ENCODE peak calls at places on chromosomes 12 and 14, in ten cellular contexts. V is HCT116; D is iPS DF 6.9; E is CD8-positive, alpha-beta T cell; F is testis; M is GM06990; O is Panc1; R is sigmoid colon; S is stomach; B is H7. Q is an unnamed sample.
A peak's percentile ranks its signal among the peaks of the same experiment; 100 is the strongest.

GRCh38 chr12:50221228-50222008 is 54.2 kb upstream of the CERS5 start:
- DNase-seq in O (no peak), D (no peak), S (no peak), R (no peak), V (no peak), B (peak; percentile 46), F (no peak), E (no peak), M (peak; percentile 35), Q (peak; percentile 69)

GRCh38 chr12:22286569-22286968 is 47.9 kb downstream of the ST8SIA1 start:
- DNase-seq in F (no peak), M (no peak), V (no peak), S (no peak), D (no peak), O (no peak), B (no peak), E (no peak), R (no peak), Q (no peak)

GRCh38 chr14:76348898-76349297 is 27.0 kb upstream of the ESRRB start:
- DNase-seq in M (no peak), E (no peak), D (no peak), O (no peak), B (peak; percentile 35), F (no peak), R (no peak), V (peak; percentile 74), S (no peak), Q (peak; percentile 74)

GRCh38 chr12:3446235-3446634 is 44.8 kb upstream of the PRMT8 start:
- DNase-seq in M (no peak), D (no peak), R (no peak), V (no peak), E (no peak), O (no peak), S (no peak), B (no peak), F (no peak), Q (no peak)

GRCh38 chr14:85856430-85856829 is 326.5 kb downstream of the FLRT2 start:
- DNase-seq in B (no peak), S (no peak), V (no peak), E (no peak), O (no peak), M (no peak), D (no peak), F (no peak), R (no peak), Q (no peak)

GRCh38 chr12:112013601-112014402 is 576 bp downstream of the ERP29 start:
- DNase-seq in S (peak; percentile 73), E (peak; percentile 72), F (peak; percentile 84), R (peak; percentile 78), V (peak; percentile 74), B (peak; percentile 70), O (no peak), D (no peak), M (peak; percentile 66), Q (peak; percentile 52)

GRCh38 chr12:11681211-11681610 is 31.7 kb downstream of the ETV6 start:
- DNase-seq in R (no peak), E (no peak), V (no peak), D (no peak), F (no peak), S (no peak), O (no peak), B (no peak), M (no peak), Q (no peak)

GRCh38 chr12:5438671-5439200 is 6.8 kb downstream of the NTF3 start:
- DNase-seq in E (no peak), F (no peak), D (no peak), V (no peak), B (no peak), R (no peak), O (no peak), M (no peak), S (no peak), Q (peak; percentile 35)

GRCh38 chr14:71113376-71113775 is 206.1 kb downstream of the PCNX1 start:
- DNase-seq in M (no peak), D (no peak), B (no peak), S (no peak), R (no peak), E (no peak), O (no peak), F (no peak), V (no peak), Q (no peak)

GRCh38 chr12:19154696-19155095 is 25.2 kb downstream of the PLEKHA5 start:
- DNase-seq in M (no peak), B (no peak), D (no peak), S (no peak), V (no peak), O (no peak), R (no peak), E (no peak), F (no peak), Q (no peak)

GRCh38 chr12:89067436-89067835 is 284.9 kb downstream of the DUSP6 start:
- DNase-seq in V (peak; percentile 15), F (no peak), E (no peak), R (no peak), B (no peak), O (no peak), D (no peak), S (no peak), M (no peak), Q (peak; percentile 1)

GRCh38 chr12:109615556-109616229 is 42.1 kb downstream of the MVK start:
- DNase-seq in F (no peak), M (no peak), S (no peak), R (no peak), D (no peak), O (no peak), B (no peak), V (no peak), E (no peak), Q (no peak)

GRCh38 chr14:68942281-68943035 is 36.6 kb downstream of the ACTN1 start:
- DNase-seq in F (no peak), D (no peak), B (no peak), R (no peak), M (no peak), O (no peak), E (no peak), V (no peak), S (no peak), Q (no peak)
- H3K36me3 ChIP-seq in F (no peaks in the 10 kb centered on the region), D (no peaks in the 10 kb centered on the region), B (no peaks in the 10 kb centered on the region), R (no peaks in the 10 kb centered on the region), M (no peaks in the 10 kb centered on the region), O (no peaks in the 10 kb centered on the region), E (no peaks in the 10 kb centered on the region), V (no peaks in the 10 kb centered on the region), S (no peaks in the 10 kb centered on the region), Q (peaks cover 80% of the 10 kb centered on the region)

GRCh38 chr12:126036348-126036747 is 971.1 kb downstream of the AACS start:
- DNase-seq in S (no peak), B (no peak), V (no peak), M (no peak), D (no peak), R (no peak), E (no peak), O (no peak), F (no peak), Q (no peak)
- H3K36me3 ChIP-seq in S (no peaks in the 10 kb centered on the region), B (no peaks in the 10 kb centered on the region), V (no peaks in the 10 kb centered on the region), M (no peaks in the 10 kb centered on the region), D (no peaks in the 10 kb centered on the region), R (no peaks in the 10 kb centered on the region), E (no peaks in the 10 kb centered on the region), O (no peaks in the 10 kb centered on the region), F (no peaks in the 10 kb centered on the region), Q (no peaks in the 10 kb centered on the region)

GRCh38 chr12:71970031-71970430 is 31.4 kb downstream of the TPH2 start:
- DNase-seq in O (no peak), R (no peak), F (no peak), M (no peak), D (no peak), V (no peak), B (no peak), E (no peak), S (no peak), Q (no peak)

GRCh38 chr12:71969330-71969729 is 30.7 kb downstream of the TPH2 start:
- DNase-seq in M (no peak), S (no peak), D (no peak), E (no peak), V (no peak), B (no peak), F (no peak), R (no peak), O (no peak), Q (no peak)

GRCh38 chr12:71972441-71973074 is 33.9 kb downstream of the TPH2 start:
- DNase-seq in S (no peak), B (peak; percentile 33), D (no peak), R (no peak), O (no peak), M (no peak), F (no peak), V (no peak), E (no peak), Q (no peak)

DNA sequence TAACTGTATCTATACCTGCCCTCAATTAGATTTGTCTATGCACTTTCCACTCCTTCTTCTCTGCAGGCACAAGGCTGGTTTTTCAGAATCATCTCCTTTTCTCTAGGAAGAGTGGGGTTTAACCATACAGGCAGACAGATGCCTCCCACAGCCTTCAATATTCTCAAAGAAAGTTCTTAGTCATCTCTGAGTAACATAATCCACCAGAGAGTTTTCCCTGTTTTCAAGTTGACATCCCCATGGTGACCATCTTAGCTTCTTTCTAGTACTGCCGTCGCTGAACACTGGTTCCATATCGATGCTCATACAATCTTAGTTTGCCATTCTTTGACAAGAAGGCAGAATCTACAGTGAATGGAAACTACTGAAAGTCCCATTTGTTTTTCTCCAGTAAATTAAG is 28.5 kb downstream of the TPH2 start:
- DNase-seq in F (no peak), B (no peak), O (no peak), R (no peak), S (no peak), D (no peak), V (no peak), E (no peak), M (no peak), Q (no peak)
- H3K36me3 ChIP-seq in F (no peaks in the 10 kb centered on the region), B (no peaks in the 10 kb centered on the region), O (no peaks in the 10 kb centered on the region), R (no peaks in the 10 kb centered on the region), S (no peaks in the 10 kb centered on the region), D (no peaks in the 10 kb centered on the region), V (no peaks in the 10 kb centered on the region), E (no peaks in the 10 kb centered on the region), M (no peaks in the 10 kb centered on the region), Q (no peaks in the 10 kb centered on the region)

GRCh38 chr12:54414191-54414525 is 4.9 kb downstream of the ITGA5 start:
- DNase-seq in M (no peak), R (no peak), V (no peak), D (no peak), E (no peak), S (no peak), B (no peak), F (no peak), O (no peak), Q (no peak)

GRCh38 chr12:54411398-54412241 is 7.4 kb downstream of the ITGA5 start:
- DNase-seq in D (no peak), O (peak; percentile 82), M (no peak), F (no peak), B (peak; percentile 94), E (peak; percentile 68), S (peak; percentile 31), R (peak; percentile 90), V (no peak), Q (peak; percentile 95)

GRCh38 chr12:54413284-54414190 is 5.5 kb downstream of the ITGA5 start:
- DNase-seq in D (no peak), F (no peak), E (peak; percentile 89), V (no peak), S (peak; percentile 37), R (peak; percentile 79), M (no peak), O (no peak), B (no peak), Q (peak; percentile 76)

GRCh38 chr12:54412786-54413185 is 6.3 kb downstream of the ITGA5 start:
- DNase-seq in E (no peak), F (no peak), S (no peak), R (peak; percentile 60), D (no peak), M (no peak), V (no peak), B (no peak), O (no peak), Q (no peak)

GRCh38 chr12:54412348-54412747 is 6.7 kb downstream of the ITGA5 start:
- DNase-seq in F (no peak), O (no peak), M (no peak), V (no peak), S (no peak), R (peak; percentile 56), B (peak; percentile 48), E (no peak), D (no peak), Q (no peak)
- H3K36me3 ChIP-seq in F (no peaks in the 10 kb centered on the region), O (no peaks in the 10 kb centered on the region), M (no peaks in the 10 kb centered on the region), V (peaks cover 10% of the 10 kb centered on the region), S (peaks cover 28% of the 10 kb centered on the region), R (peaks cover 25% of the 10 kb centered on the region), B (peaks cover 5% of the 10 kb centered on the region), E (peaks cover 15% of the 10 kb centered on the region), D (peaks cover 5% of the 10 kb centered on the region), Q (peaks cover 51% of the 10 kb centered on the region)